ENCODE peak calls at places on chromosomes 16 and 17, in five cellular contexts. C, M, Y, P and X are unnamed samples.

GRCh38 chr17:6639014-6639650 is 1.4 kb downstream of the KIAA0753 start:
- DNase-seq in P (no peak), M (no peak), C (no peak), Y (no peak), X (no peak)

GRCh38 chr17:18961634-18962493 is 9.9 kb downstream of the SLC5A10 start:
- DNase-seq in Y (no peak), M (no peak), P (no peak), C (peak; percentile 51), X (no peak)

GRCh38 chr17:47305302-47305923 is 18.3 kb upstream of the EFCAB13 start:
- DNase-seq in P (peak; percentile 87), Y (peak; percentile 66), C (no peak), M (no peak), X (peak; percentile 81)

GRCh38 chr16:31476305-31477219 is 4.6 kb downstream of the TGFB1I1 start:
- DNase-seq in Y (no peak), C (peak; percentile 89), M (peak; percentile 59), P (no peak), X (no peak)

GRCh38 chr17:77208217-77208808 is 67.5 kb downstream of the SEC14L1 start:
- DNase-seq in C (no peak), Y (no peak), P (peak; percentile 61), M (peak; percentile 36), X (no peak)

GRCh38 chr16:5668553-5668952 is 571.0 kb upstream of the EEF2KMT start:
- DNase-seq in C (no peak), P (no peak), Y (no peak), M (no peak), X (no peak)

GRCh38 chr17:73611630-73612029 is 32.6 kb downstream of the SDK2 start:
- DNase-seq in C (peak; percentile 16), P (no peak), M (no peak), Y (no peak), X (no peak)

GRCh38 chr16:78689031-78689430 is 589.6 kb downstream of the WWOX start:
- DNase-seq in Y (no peak), M (no peak), P (peak; percentile 57), C (no peak), X (peak; percentile 51)

GRCh38 chr17:60421273-60422161 is 772 bp upstream of the CHCT1 start:
- DNase-seq in P (peak; percentile 62), M (peak; percentile 24), Y (peak; percentile 22), C (peak; percentile 87), X (no peak)

GRCh38 chr17:7466644-7467341 is 12.6 kb downstream of the ZBTB4 start:
- DNase-seq in P (peak; percentile 71), C (peak; percentile 90), Y (no peak), M (no peak), X (no peak)

GRCh38 chr16:78235168-78235800 is 135.8 kb downstream of the WWOX start:
- DNase-seq in M (peak; percentile 68), Y (peak; percentile 55), C (peak; percentile 76), P (peak; percentile 72), X (no peak)

GRCh38 chr16:58501242-58502131 is 1.5 kb downstream of the NDRG4 start:
- DNase-seq in C (no peak), M (no peak), P (no peak), Y (no peak), X (no peak)

GRCh38 chr17:6668727-6669425 is 17.3 kb downstream of the C17orf100 start:
- DNase-seq in M (no peak), C (no peak), Y (no peak), P (no peak), X (peak; percentile 71)

GRCh38 chr17:18855831-18856624 is 1.9 kb upstream of the PRPSAP2 start:
- DNase-seq in Y (peak; percentile 95), C (peak; percentile 92), M (peak; percentile 95), P (peak; percentile 93), X (peak; percentile 89)

GRCh38 chr16:48511716-48512115 is 98.3 kb downstream of the N4BP1 start:
- DNase-seq in M (no peak), P (no peak), Y (no peak), C (no peak), X (peak; percentile 93)

GRCh38 chr17:9890124-9890523 is 14.9 kb downstream of the RCVRN start:
- DNase-seq in Y (no peak), P (no peak), C (no peak), M (no peak), X (no peak)

GRCh38 chr17:44374306-44375195 is 10.9 kb upstream of the FAM171A2 start:
- DNase-seq in C (no peak), P (no peak), Y (no peak), M (no peak), X (no peak)

GRCh38 chr17:38512473-38513058 is 84.3 kb downstream of the ARHGAP23 start:
- DNase-seq in P (no peak), C (no peak), Y (no peak), M (no peak), X (no peak)

GRCh38 chr16:70526403-70526802 is 2.8 kb downstream of the SF3B3 start:
- DNase-seq in M (no peak), P (peak; percentile 37), C (no peak), Y (no peak), X (no peak)

GRCh38 chr17:56085576-56086267 is 67.6 kb upstream of the ANKFN1 start:
- DNase-seq in P (no peak), C (no peak), Y (no peak), M (no peak), X (no peak)

GRCh38 chr16:49455991-49456745 is 82.6 kb downstream of the C16orf78 start:
- DNase-seq in Y (no peak), P (no peak), M (no peak), C (no peak), X (no peak)

GRCh38 chr17:12136646-12137045 is 116.0 kb downstream of the MAP2K4 start:
- DNase-seq in C (no peak), Y (no peak), P (no peak), M (no peak), X (no peak)

GRCh38 chr17:66275651-66276050 is 26.8 kb upstream of the PRKCA start:
- DNase-seq in C (no peak), Y (peak; percentile 45), M (peak; percentile 67), P (peak; percentile 79), X (peak; percentile 90)

GRCh38 chr17:18040287-18040858 is 1.2 kb downstream of the GID4 start:
- DNase-seq in M (no peak), C (no peak), Y (no peak), P (no peak), X (no peak)

GRCh38 chr17:32596666-32597065 is 109.9 kb downstream of the CDK5R1 start:
- DNase-seq in P (no peak), M (no peak), C (no peak), Y (no peak), X (no peak)

GRCh38 chr17:39867084-39867890 is 715 bp upstream of the ZPBP2 start:
- DNase-seq in C (no peak), P (no peak), Y (no peak), M (no peak), X (no peak)
- H3K4me1 ChIP-seq in C (no peaks in the 10 kb centered on the region), P (no peaks in the 10 kb centered on the region), Y (no peaks in the 10 kb centered on the region), M (peaks cover 3% of the 10 kb centered on the region), X (no peaks in the 10 kb centered on the region)

GRCh38 chr17:79218175-79218824 is 143.7 kb downstream of the ENGASE start:
- DNase-seq in M (no peak), P (no peak), Y (no peak), C (peak; percentile 30), X (no peak)
- H3K27me3 ChIP-seq in M (peaks cover 34% of the 10 kb centered on the region), P (peaks cover 6% of the 10 kb centered on the region), Y (peaks cover 100% of the 10 kb centered on the region), C (peaks cover 50% of the 10 kb centered on the region), X (peaks cover 68% of the 10 kb centered on the region)

GRCh38 chr17:82638183-82638773 is 10.0 kb downstream of the WDR45B start:
- DNase-seq in M (no peak), Y (no peak), P (no peak), C (no peak), X (no peak)
- TF ChIP-seq CTCF in M (no peak), Y (no peak), P (no peak), C (no peak), X (no peak)

GRCh38 chr16:56977823-56978430 is 11.4 kb upstream of the NLRC5 start:
- DNase-seq in P (no peak), C (no peak), Y (no peak), M (no peak), X (no peak)
- H3K4me1 ChIP-seq in P (no peaks in the 10 kb centered on the region), C (no peaks in the 10 kb centered on the region), Y (no peaks in the 10 kb centered on the region), M (no peaks in the 10 kb centered on the region), X (no peaks in the 10 kb centered on the region)

GRCh38 chr17:76076100-76076764 is 1.7 kb downstream of the GALR2 start:
- DNase-seq in M (no peak), C (no peak), P (no peak), Y (no peak), X (no peak)
- H3K27me3 ChIP-seq in M (peaks cover 32% of the 10 kb centered on the region), C (peaks cover 68% of the 10 kb centered on the region), P (peaks cover 65% of the 10 kb centered on the region), Y (peaks cover 60% of the 10 kb centered on the region), X (peaks cover 74% of the 10 kb centered on the region)

DNA sequence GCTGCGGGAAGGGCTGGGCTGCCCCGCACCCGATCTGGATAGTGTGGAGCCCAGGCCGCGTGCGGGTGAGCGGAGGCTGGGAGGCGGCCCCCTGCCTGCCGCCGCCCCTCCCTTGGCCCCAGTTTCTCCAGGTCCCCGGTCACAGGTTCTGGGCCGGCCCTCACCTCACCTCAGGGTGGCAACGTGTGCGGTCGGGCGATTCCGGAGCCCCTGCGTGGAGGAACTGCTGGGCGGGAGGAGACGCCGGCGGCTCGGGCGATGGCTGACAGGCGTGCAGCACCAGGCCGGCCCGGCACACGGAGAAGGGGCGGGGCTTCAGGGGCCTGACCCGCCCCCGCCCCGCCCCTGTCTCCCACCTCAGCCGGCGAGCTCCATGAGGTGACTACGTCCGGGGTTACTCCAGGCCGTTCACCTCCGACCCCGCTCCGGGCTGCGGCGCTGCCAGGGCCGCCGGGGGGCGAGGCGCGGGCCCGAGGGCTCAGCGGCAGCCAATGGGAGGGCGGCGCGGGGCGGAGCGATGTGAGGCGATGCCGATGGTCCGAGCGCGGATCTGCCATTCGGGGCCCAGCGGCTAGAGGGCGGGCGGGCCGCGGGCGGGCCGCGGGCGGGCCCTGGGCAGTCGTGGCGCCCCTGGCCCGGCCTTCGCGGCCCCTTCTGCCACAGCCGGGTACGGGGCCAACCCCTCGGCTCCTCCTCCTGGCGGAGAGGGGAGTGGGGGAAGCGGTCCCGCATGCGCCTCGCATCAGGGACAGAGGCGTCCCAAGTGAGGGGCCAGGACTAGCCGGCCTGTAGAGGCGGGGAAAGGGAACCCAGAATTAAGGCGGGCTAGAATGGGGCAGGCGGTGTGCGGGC is 16.7 kb upstream of the C17orf78 start:
- DNase-seq in M (peak; percentile 87), C (peak; percentile 97), P (peak; percentile 95), Y (peak; percentile 77), X (peak; percentile 68)
- TF ChIP-seq CTCF in M (peak; percentile 59), C (no peak), P (peak; percentile 22), Y (peak; percentile 41), X (peak; percentile 38)

GRCh38 chr17:78883533-78884131 is 19.4 kb downstream of the CEP295NL start:
- DNase-seq in Y (peak; percentile 82), C (peak; percentile 88), M (peak; percentile 43), P (peak; percentile 97), X (peak; percentile 75)
- H3K4me1 ChIP-seq in Y (peaks cover 20% of the 10 kb centered on the region), C (peaks cover 71% of the 10 kb centered on the region), M (peaks cover 6% of the 10 kb centered on the region), P (peaks cover 58% of the 10 kb centered on the region), X (peaks cover 9% of the 10 kb centered on the region)

GRCh38 chr17:81191116-81191515 is 25.1 kb upstream of the AATK start:
- DNase-seq in C (no peak), P (no peak), Y (no peak), M (no peak), X (no peak)
- H3K27me3 ChIP-seq in C (no peaks in the 10 kb centered on the region), P (no peaks in the 10 kb centered on the region), Y (no peaks in the 10 kb centered on the region), M (no peaks in the 10 kb centered on the region), X (no peaks in the 10 kb centered on the region)

GRCh38 chr16:75320435-75320834 is 69.0 kb upstream of the BCAR1 start:
- DNase-seq in C (no peak), M (no peak), P (no peak), Y (no peak), X (no peak)
- TF ChIP-seq CTCF in C (no peak), M (no peak), P (no peak), Y (no peak), X (no peak)